ENCODE peak calls at places on chromosomes 12 and 14, in four cellular contexts. I is HEK293T, X is K562, E is HepG2. F is an unnamed sample.

GRCh38 chr14:95040723-95041476 is 116.4 kb downstream of the DICER1 start:
- DNase-seq in I (no peak), X (no peak), E (no peak), F (no peak)

GRCh38 chr12:75642226-75642625 is 130.8 kb upstream of the KRR1 start:
- DNase-seq in I (no peak), X (no peak), E (no peak), F (no peak)

GRCh38 chr12:88600272-88600671 is 20.0 kb upstream of the KITLG start:
- DNase-seq in I (no peak), X (no peak), E (no peak), F (no peak)

GRCh38 chr12:91687052-91688017 is 458.3 kb downstream of the BTG1 start:
- DNase-seq in I (no peak), X (no peak), E (no peak), F (no peak)

GRCh38 chr12:130162771-130163460 is 652 bp downstream of the FZD10 start:
- DNase-seq in I (no peak), X (no peak), E (no peak), F (no peak)

GRCh38 chr12:27802511-27802910 is 22.5 kb upstream of the MANSC4 start:
- DNase-seq in I (no peak), X (no peak), E (no peak), F (no peak)

GRCh38 chr14:72965249-72965648 is 39.0 kb downstream of the DCAF4 start:
- DNase-seq in I (no peak), X (peak), E (peak), F (no peak)

GRCh38 chr12:3436496-3437060 is 54.4 kb upstream of the PRMT8 start:
- DNase-seq in I (no peak), X (no peak), E (no peak), F (no peak)

GRCh38 chr14:52080817-52081755 is 12.2 kb upstream of the NID2 start:
- DNase-seq in I (no peak), X (no peak), E (peak), F (no peak)

GRCh38 chr14:21241218-21241819 is 27.9 kb downstream of the HNRNPC start:
- DNase-seq in I (no peak), X (no peak), E (no peak), F (no peak)

GRCh38 chr14:61128382-61129167 is 147.5 kb downstream of the SLC38A6 start:
- DNase-seq in I (no peak), X (no peak), E (no peak), F (no peak)

GRCh38 chr12:97112161-97112560 is 205.1 kb downstream of the NEDD1 start:
- DNase-seq in I (no peak), X (no peak), E (no peak), F (no peak)

DNA sequence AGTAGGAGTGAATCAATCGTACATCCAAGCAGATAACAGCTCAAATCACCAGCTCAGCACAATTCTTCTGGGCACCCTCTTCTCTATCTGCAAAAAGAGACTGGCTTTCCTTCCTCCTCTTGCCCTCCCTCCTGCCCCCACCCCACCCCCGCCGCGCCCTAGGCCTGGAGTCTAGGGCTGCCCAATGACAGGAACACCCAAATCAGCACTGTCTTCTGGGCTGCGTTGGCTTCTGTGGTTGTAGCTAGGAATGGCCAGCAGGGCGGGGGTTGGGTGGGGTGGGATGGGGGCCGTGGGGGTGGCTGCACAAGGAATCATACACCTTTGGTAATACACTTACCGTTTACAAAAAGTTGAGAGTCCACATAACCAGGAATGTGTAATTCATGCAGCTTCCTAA is 28.0 kb upstream of the TMCC3 start:
- DNase-seq in I (no peak), X (no peak), E (no peak), F (no peak)
- TF ChIP-seq ELF4 in I (no peak), X (no peak), E (no peak), F (no peak)

GRCh38 chr14:75559045-75559444 is 19.4 kb upstream of the FLVCR2 start:
- DNase-seq in I (no peak), X (no peak), E (no peak), F (no peak)

GRCh38 chr14:75559451-75560187 is 18.8 kb upstream of the FLVCR2 start:
- DNase-seq in I (no peak), X (no peak), E (no peak), F (no peak)

GRCh38 chr14:75561013-75561432 is 17.4 kb upstream of the FLVCR2 start:
- DNase-seq in I (peak), X (peak), E (peak), F (peak)

GRCh38 chr14:75562048-75562447 is 16.4 kb upstream of the FLVCR2 start:
- DNase-seq in I (no peak), X (no peak), E (no peak), F (no peak)

GRCh38 chr14:75558440-75558839 is 20.0 kb upstream of the FLVCR2 start:
- DNase-seq in I (no peak), X (no peak), E (no peak), F (no peak)
- TF ChIP-seq ELF4 in I (no peak), X (no peak), E (no peak), F (no peak)

GRCh38 chr14:54567224-54567633 is 301 bp downstream of the SAMD4A start:
- DNase-seq in I (peak), X (peak), E (no peak), F (peak)
- TF ChIP-seq ELF4 in I (no peak), X (no peak), E (no peak), F (no peak)

GRCh38 chr14:102236026-102236425 is 68.9 kb downstream of the MOK start:
- DNase-seq in I (no peak), X (no peak), E (no peak), F (no peak)

GRCh38 chr14:102238766-102239165 is 66.2 kb downstream of the MOK start:
- DNase-seq in I (no peak), X (no peak), E (no peak), F (no peak)

GRCh38 chr14:102238131-102238530 is 66.8 kb downstream of the MOK start:
- DNase-seq in I (no peak), X (no peak), E (no peak), F (no peak)

GRCh38 chr14:102241147-102241546 is 63.8 kb downstream of the MOK start:
- DNase-seq in I (no peak), X (no peak), E (no peak), F (no peak)

GRCh38 chr14:102239231-102239630 is 65.7 kb downstream of the MOK start:
- DNase-seq in I (no peak), X (no peak), E (no peak), F (no peak)
- TF ChIP-seq ELF4 in I (no peak), X (no peak), E (no peak), F (no peak)

GRCh38 chr12:50104614-50105366 is 982 bp downstream of the GPD1 start:
- DNase-seq in I (no peak), X (no peak), E (peak), F (no peak)
- TF ChIP-seq ELF4 in I (no peak), X (no peak), E (no peak), F (no peak)

DNA sequence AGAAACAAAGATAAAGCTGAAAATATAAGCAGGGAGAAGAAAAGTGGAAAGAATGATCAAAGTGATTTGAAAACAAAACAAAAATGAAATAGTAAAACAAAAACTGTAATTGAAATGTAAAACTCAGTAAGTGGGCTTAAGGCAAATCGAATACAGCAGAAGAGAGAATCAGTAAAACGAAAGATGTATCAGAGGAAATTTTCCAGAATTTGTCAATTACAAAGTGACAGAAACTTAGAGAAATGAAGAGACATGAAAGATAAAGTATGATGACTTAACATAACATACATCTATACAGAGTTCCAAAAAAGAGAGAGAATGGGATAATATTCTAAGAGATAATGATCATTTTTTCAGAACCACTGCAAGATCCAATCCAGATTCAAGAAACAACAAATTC is 10.5 kb downstream of the ZFC3H1 start:
- DNase-seq in I (no peak), X (no peak), E (no peak), F (no peak)
- TF ChIP-seq ELF4 in I (no peak), X (no peak), E (no peak), F (no peak)

DNA sequence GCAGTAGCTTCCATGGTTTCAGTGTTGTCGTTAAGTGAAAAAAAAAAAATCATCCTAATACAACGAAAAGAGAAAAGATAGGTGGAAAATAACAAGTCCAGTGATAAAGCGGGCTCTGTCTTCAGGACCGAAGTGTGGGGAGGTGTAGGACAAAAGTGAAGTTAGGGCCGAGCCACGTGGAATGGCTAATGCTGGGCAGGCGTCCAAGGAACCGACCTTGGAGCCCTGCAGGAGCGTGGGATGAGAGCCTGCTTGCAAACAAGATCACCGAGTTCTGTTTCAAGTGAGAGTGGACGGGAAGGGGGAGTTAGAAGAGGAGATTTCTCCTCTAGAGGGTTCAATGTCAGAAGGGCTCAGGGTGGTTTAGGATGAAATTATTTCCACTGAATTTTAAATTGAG is 22.2 kb downstream of the A2ML1 start:
- DNase-seq in I (no peak), X (peak), E (peak), F (no peak)
- TF ChIP-seq ELF4 in I (no peak), X (no peak), E (no peak), F (no peak)

DNA sequence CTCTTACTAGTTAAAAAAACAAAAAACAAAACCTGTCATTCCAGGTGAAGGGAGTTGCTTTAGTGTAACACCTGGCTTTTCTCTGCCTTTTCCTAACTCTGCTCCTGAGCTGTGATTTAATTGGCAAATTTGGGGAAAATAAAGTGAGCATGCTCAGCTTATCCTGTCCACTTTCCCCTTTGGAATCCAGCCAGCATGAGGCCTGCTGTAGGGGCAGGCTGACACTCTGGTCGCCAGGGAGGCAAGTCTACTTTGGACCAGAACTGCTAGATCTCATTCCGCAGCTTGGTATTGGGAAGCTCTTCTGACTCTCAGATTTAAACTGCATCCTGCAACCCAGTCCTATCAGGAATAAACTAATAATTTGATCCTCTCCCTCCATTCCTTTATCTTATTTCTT is 30.1 kb downstream of the CDKN1B start:
- DNase-seq in I (no peak), X (no peak), E (no peak), F (no peak)
- TF ChIP-seq ELF4 in I (no peak), X (no peak), E (no peak), F (no peak)

DNA sequence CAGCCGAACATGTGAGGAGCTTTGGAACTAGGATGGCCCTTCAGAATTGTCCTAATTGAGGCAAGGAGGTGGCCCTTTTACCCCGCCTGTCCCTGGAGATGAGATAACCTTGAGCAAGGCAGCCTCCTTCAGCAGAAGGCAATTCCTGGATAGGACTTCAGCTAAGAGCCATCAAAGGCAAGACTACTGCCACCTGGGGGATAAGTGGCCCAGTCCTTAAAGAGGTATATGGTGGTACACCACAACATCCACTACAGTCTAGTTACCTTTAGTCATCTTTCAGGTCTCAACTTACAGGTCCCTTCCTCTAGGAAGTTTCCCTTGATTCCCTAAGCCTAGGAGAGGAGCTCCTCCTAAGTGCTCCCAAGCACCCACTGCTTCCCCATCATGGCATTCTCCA is 204.2 kb upstream of the CDKN3 start:
- DNase-seq in I (no peak), X (no peak), E (no peak), F (no peak)
- TF ChIP-seq ELF4 in I (no peak), X (no peak), E (no peak), F (no peak)

GRCh38 chr12:40224439-40225291 is at the start of gene LRRK2:
- DNase-seq in I (peak), X (peak), E (no peak), F (peak)

GRCh38 chr12:40227447-40227846 is 2.6 kb downstream of the LRRK2 start:
- DNase-seq in I (no peak), X (no peak), E (no peak), F (no peak)

GRCh38 chr12:40225984-40226602 is 1.3 kb downstream of the LRRK2 start:
- DNase-seq in I (no peak), X (no peak), E (no peak), F (no peak)

GRCh38 chr12:40225337-40225983 is 663 bp downstream of the LRRK2 start:
- DNase-seq in I (no peak), X (no peak), E (no peak), F (no peak)

DNA sequence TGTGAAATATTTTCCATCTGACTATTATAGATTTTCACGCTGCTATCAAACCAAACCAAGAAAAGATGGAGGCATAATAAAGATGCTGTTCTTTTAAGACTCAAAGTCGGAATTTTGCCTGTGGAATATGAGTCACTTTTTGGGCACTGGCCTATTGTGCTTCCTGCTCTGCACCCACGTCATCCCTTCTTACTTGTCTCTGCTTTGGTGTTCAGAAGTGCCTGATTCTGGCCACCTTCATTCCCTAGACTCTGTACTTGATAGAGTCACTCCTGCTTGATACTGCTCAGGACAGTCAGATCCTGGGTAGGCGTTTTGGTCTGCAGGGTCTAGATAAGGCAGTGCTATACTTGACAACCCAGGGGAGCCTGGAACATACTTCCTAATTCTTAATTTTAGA is 1.9 kb downstream of the LRRK2 start:
- DNase-seq in I (no peak), X (peak), E (no peak), F (no peak)
- TF ChIP-seq ELF4 in I (no peak), X (no peak), E (no peak), F (no peak)